ENCODE peak calls at places on chromosomes 11 and 22, in nine cellular contexts. B is dorsolateral prefrontal cortex, N is cardiac muscle cell, M is lung, E is body of pancreas, R is adrenal gland, D is transverse colon, T is astrocyte of the spinal cord, L is GM23338. Y is an unnamed sample.

GRCh38 chr11:10490398-10491232 is 35.6 kb downstream of the AMPD3 start:
- DNase-seq in B (peak), N (peak), M (peak), E (peak), R (peak), D (peak), T (peak), L (no peak), Y (peak)

GRCh38 chr11:103529217-103529684 is 420.0 kb downstream of the DYNC2H1 start:
- DNase-seq in B (no peak), N (no peak), M (no peak), E (no peak), R (peak), D (no peak), T (peak), L (no peak), Y (peak)

GRCh38 chr11:27282141-27282590 is 80.8 kb downstream of the CCDC34 start:
- DNase-seq in B (no peak), N (no peak), M (peak), E (no peak), R (peak), D (no peak), T (peak), L (no peak), Y (peak)

GRCh38 chr22:21044931-21045584 is 688 bp upstream of the LRRC74B start:
- DNase-seq in B (no peak), N (no peak), M (no peak), E (no peak), R (peak), D (no peak), T (peak), L (peak), Y (peak)

GRCh38 chr11:117181586-117182550 is 3.3 kb downstream of the SIDT2 start:
- DNase-seq in B (no peak), N (no peak), M (no peak), E (no peak), R (no peak), D (no peak), T (no peak), L (no peak), Y (no peak)

GRCh38 chr11:111631666-111632039 is 29.4 kb downstream of the SIK2 start:
- DNase-seq in B (no peak), N (no peak), M (no peak), E (no peak), R (no peak), D (no peak), T (peak), L (no peak), Y (peak)

GRCh38 chr11:105701098-105701497 is 91.2 kb downstream of the GRIA4 start:
- DNase-seq in B (no peak), N (no peak), M (no peak), E (no peak), R (no peak), D (no peak), T (no peak), L (no peak), Y (no peak)

GRCh38 chr11:8232849-8233606 is 30.6 kb downstream of the LMO1 start:
- DNase-seq in B (no peak), N (peak), M (no peak), E (no peak), R (no peak), D (no peak), T (no peak), L (no peak), Y (no peak)

GRCh38 chr11:119405986-119406385 is 17.0 kb downstream of the THY1 start:
- DNase-seq in B (no peak), N (no peak), M (no peak), E (no peak), R (no peak), D (no peak), T (no peak), L (no peak), Y (peak)

GRCh38 chr11:119000906-119001305 is 3.0 kb downstream of the CENATAC start:
- DNase-seq in B (no peak), N (no peak), M (no peak), E (no peak), R (no peak), D (no peak), T (no peak), L (no peak), Y (peak)

GRCh38 chr11:44223261-44223660 is 86.7 kb downstream of the ALX4 start:
- DNase-seq in B (no peak), N (no peak), M (no peak), E (no peak), R (no peak), D (no peak), T (peak), L (no peak), Y (peak)

GRCh38 chr11:34537636-34538035 is 24.0 kb upstream of the ELF5 start:
- DNase-seq in B (no peak), N (no peak), M (no peak), E (no peak), R (no peak), D (no peak), T (no peak), L (no peak), Y (no peak)

GRCh38 chr11:66768088-66768521 is 39.1 kb upstream of the SPTBN2 start:
- DNase-seq in B (no peak), N (no peak), M (no peak), E (no peak), R (no peak), D (no peak), T (peak), L (no peak), Y (peak)

GRCh38 chr11:15793032-15793996 is 563.0 kb downstream of the SOX6 start:
- DNase-seq in B (no peak), N (no peak), M (no peak), E (no peak), R (no peak), D (no peak), T (peak), L (no peak), Y (peak)

GRCh38 chr11:129440028-129440630 is 64.5 kb downstream of the BARX2 start:
- DNase-seq in B (no peak), N (no peak), M (peak), E (peak), R (no peak), D (no peak), T (peak), L (peak), Y (no peak)

GRCh38 chr11:57764527-57764926 is 2.9 kb downstream of the CTNND1 start:
- DNase-seq in B (no peak), N (no peak), M (no peak), E (no peak), R (no peak), D (no peak), T (peak), L (no peak), Y (no peak)
- H3K4me3 ChIP-seq in B (peak), N (peak), M (peak), E (no peak), R (no peak), D (peak), T (peak), L (peak), Y (peak)

GRCh38 chr22:46380581-46380980 is 45.1 kb downstream of the TRMU start:
- DNase-seq in B (no peak), N (no peak), M (no peak), E (no peak), R (no peak), D (no peak), T (no peak), L (no peak), Y (no peak)

GRCh38 chr22:46380069-46380468 is 44.6 kb downstream of the TRMU start:
- DNase-seq in B (no peak), N (no peak), M (no peak), E (no peak), R (no peak), D (no peak), T (no peak), L (no peak), Y (no peak)

GRCh38 chr22:46377566-46378498 is 42.3 kb downstream of the TRMU start:
- DNase-seq in B (no peak), N (peak), M (peak), E (peak), R (peak), D (peak), T (no peak), L (peak), Y (no peak)

GRCh38 chr22:46378499-46379300 is 43.2 kb downstream of the TRMU start:
- DNase-seq in B (no peak), N (no peak), M (no peak), E (no peak), R (no peak), D (no peak), T (no peak), L (no peak), Y (no peak)

GRCh38 chr22:46379301-46379930 is 43.9 kb downstream of the TRMU start:
- DNase-seq in B (no peak), N (no peak), M (peak), E (peak), R (no peak), D (no peak), T (no peak), L (no peak), Y (no peak)
- H3K4me3 ChIP-seq in B (no peak), N (no peak), M (no peak), E (no peak), R (no peak), D (no peak), T (no peak), L (no peak), Y (no peak)

GRCh38 chr22:17866127-17866526 is 91.9 kb upstream of the BID start:
- DNase-seq in B (peak), N (no peak), M (no peak), E (no peak), R (no peak), D (no peak), T (no peak), L (no peak), Y (no peak)
- H3K4me3 ChIP-seq in B (peak), N (no peak), M (no peak), E (no peak), R (no peak), D (no peak), T (no peak), L (no peak), Y (no peak)

GRCh38 chr22:49972163-49973017 is 11.8 kb downstream of the PIM3 start:
- DNase-seq in B (peak), N (no peak), M (no peak), E (peak), R (peak), D (no peak), T (no peak), L (no peak), Y (no peak)
- H3K4me3 ChIP-seq in B (peak), N (no peak), M (no peak), E (no peak), R (no peak), D (no peak), T (no peak), L (no peak), Y (no peak)

GRCh38 chr11:61007971-61008896 is 36.8 kb downstream of the CD6 start:
- DNase-seq in B (no peak), N (peak), M (no peak), E (peak), R (no peak), D (no peak), T (no peak), L (peak), Y (no peak)
- H3K4me3 ChIP-seq in B (peak), N (peak), M (no peak), E (no peak), R (no peak), D (peak), T (peak), L (peak), Y (no peak)